ENCODE peak calls at places on chromosomes 11 and 22, in ten cellular contexts. Z, N, V, A, O, X, F, E, T and B are unnamed samples.

GRCh38 chr11:76830639-76831312 is 29.9 kb upstream of the ACER3 start:
- DNase-seq in Z (no peak), N (no peak), V (peak), A (no peak), O (peak), X (no peak), F (no peak), E (no peak), T (no peak), B (no peak)

GRCh38 chr11:117837791-117838190 is 13.2 kb upstream of the FXYD2 start:
- DNase-seq in Z (no peak), N (no peak), V (no peak), A (no peak), O (no peak), X (no peak), F (no peak), E (peak), T (no peak), B (no peak)

GRCh38 chr11:40328890-40329617 is 1130.4 kb downstream of the LRRC4C start:
- DNase-seq in Z (no peak), N (no peak), V (peak), A (no peak), O (peak), X (peak), F (peak), E (no peak), T (no peak), B (no peak)

GRCh38 chr11:121035823-121036222 is 11.9 kb downstream of the TBCEL start:
- DNase-seq in Z (no peak), N (no peak), V (no peak), A (no peak), O (no peak), X (no peak), F (no peak), E (no peak), T (no peak), B (no peak)

GRCh38 chr11:8365542-8365941 is 101.9 kb upstream of the LMO1 start:
- DNase-seq in Z (no peak), N (no peak), V (no peak), A (no peak), O (no peak), X (no peak), F (no peak), E (peak), T (no peak), B (no peak)

GRCh38 chr22:37848587-37849088 is 581 bp upstream of the EIF3L start:
- DNase-seq in Z (no peak), N (no peak), V (no peak), A (no peak), O (no peak), X (peak), F (peak), E (no peak), T (peak), B (no peak)

GRCh38 chr11:40281055-40281580 is 1178.3 kb downstream of the LRRC4C start:
- DNase-seq in Z (no peak), N (no peak), V (no peak), A (no peak), O (peak), X (peak), F (no peak), E (no peak), T (no peak), B (no peak)

GRCh38 chr11:46127150-46127638 is 5.9 kb upstream of the PHF21A start:
- DNase-seq in Z (no peak), N (peak), V (peak), A (peak), O (peak), X (no peak), F (peak), E (no peak), T (peak), B (no peak)

GRCh38 chr11:102399189-102399588 is 52.2 kb downstream of the BIRC2 start:
- DNase-seq in Z (no peak), N (no peak), V (no peak), A (no peak), O (no peak), X (no peak), F (no peak), E (no peak), T (no peak), B (no peak)

GRCh38 chr11:31802609-31802989 is 8.5 kb downstream of the PAX6 start:
- DNase-seq in Z (no peak), N (no peak), V (no peak), A (no peak), O (no peak), X (no peak), F (no peak), E (no peak), T (no peak), B (no peak)

GRCh38 chr11:129696309-129696989 is 119.2 kb upstream of the TMEM45B start:
- DNase-seq in Z (no peak), N (no peak), V (no peak), A (no peak), O (no peak), X (no peak), F (no peak), E (no peak), T (no peak), B (no peak)

GRCh38 chr11:118907051-118907748 is 18.5 kb downstream of the BCL9L start:
- DNase-seq in Z (peak), N (peak), V (peak), A (peak), O (peak), X (peak), F (peak), E (peak), T (peak), B (peak)

GRCh38 chr11:67310246-67311050 is 7.1 kb downstream of the SSH3 start:
- DNase-seq in Z (no peak), N (no peak), V (no peak), A (no peak), O (no peak), X (no peak), F (no peak), E (peak), T (no peak), B (peak)

GRCh38 chr11:86740628-86741488 is 59.5 kb upstream of the PRSS23 start:
- DNase-seq in Z (peak), N (no peak), V (peak), A (no peak), O (peak), X (no peak), F (peak), E (peak), T (no peak), B (peak)

GRCh38 chr22:50621948-50622722 is 5.8 kb downstream of the ARSA start:
- DNase-seq in Z (no peak), N (peak), V (no peak), A (no peak), O (no peak), X (no peak), F (no peak), E (peak), T (peak), B (no peak)

GRCh38 chr11:12388171-12388570 is 10.8 kb downstream of the PARVA start:
- DNase-seq in Z (no peak), N (no peak), V (no peak), A (no peak), O (no peak), X (no peak), F (no peak), E (no peak), T (no peak), B (no peak)

GRCh38 chr11:46120711-46121327 is 435 bp downstream of the PHF21A start:
- DNase-seq in Z (peak), N (peak), V (peak), A (no peak), O (peak), X (peak), F (peak), E (no peak), T (peak), B (peak)

GRCh38 chr11:36407360-36407759 is 102.7 kb downstream of the TRAF6 start:
- DNase-seq in Z (no peak), N (no peak), V (no peak), A (no peak), O (no peak), X (no peak), F (no peak), E (no peak), T (no peak), B (no peak)

GRCh38 chr11:78497309-78497708 is 77.4 kb downstream of the NARS2 start:
- DNase-seq in Z (no peak), N (no peak), V (no peak), A (no peak), O (no peak), X (no peak), F (no peak), E (no peak), T (no peak), B (no peak)